ENCODE peak calls at places on chromosomes 5 and 9, in nine cellular contexts. One of them, this sample, is unnamed.

GRCh38 chr5:32170303-32171170 is 3.6 kb downstream of the GOLPH3 start:
- DNase-seq in H9: no peak
- DNase-seq in endothelial cell of umbilical vein: peak
- DNase-seq in Karpas-422: no peak
- DNase-seq in mesenchymal stem cell: peak
- DNase-seq in HCT116: no peak
- DNase-seq in A549: peak
- DNase-seq in IMR-90: peak
- DNase-seq in SK-N-SH: peak
- DNase-seq in this sample: no peak

GRCh38 chr9:128411373-128412119 is 9.1 kb upstream of the CERCAM start:
- DNase-seq in HCT116: no peak
- DNase-seq in mesenchymal stem cell: no peak
- DNase-seq in endothelial cell of umbilical vein: no peak
- DNase-seq in H9: no peak
- DNase-seq in SK-N-SH: no peak
- DNase-seq in Karpas-422: no peak
- DNase-seq in IMR-90: no peak
- DNase-seq in A549: no peak
- DNase-seq in this sample: no peak

GRCh38 chr9:15146121-15146820 is 160.7 kb downstream of the TTC39B start:
- DNase-seq in mesenchymal stem cell: no peak
- DNase-seq in Karpas-422: no peak
- DNase-seq in IMR-90: no peak
- DNase-seq in endothelial cell of umbilical vein: no peak
- DNase-seq in SK-N-SH: no peak
- DNase-seq in HCT116: no peak
- DNase-seq in H9: no peak
- DNase-seq in A549: no peak
- DNase-seq in this sample: no peak

GRCh38 chr9:133591985-133592384 is 17.2 kb downstream of the FAM163B start:
- DNase-seq in Karpas-422: no peak
- DNase-seq in IMR-90: no peak
- DNase-seq in SK-N-SH: no peak
- DNase-seq in H9: no peak
- DNase-seq in A549: no peak
- DNase-seq in HCT116: no peak
- DNase-seq in endothelial cell of umbilical vein: no peak
- DNase-seq in mesenchymal stem cell: no peak
- DNase-seq in this sample: peak

GRCh38 chr5:91049800-91050199 is 333.3 kb downstream of the ARRDC3 start:
- DNase-seq in SK-N-SH: peak
- DNase-seq in mesenchymal stem cell: peak
- DNase-seq in A549: peak
- DNase-seq in endothelial cell of umbilical vein: peak
- DNase-seq in H9: no peak
- DNase-seq in HCT116: no peak
- DNase-seq in Karpas-422: no peak
- DNase-seq in IMR-90: peak
- DNase-seq in this sample: no peak

GRCh38 chr5:73812962-73813588 is 187.1 kb downstream of the ARHGEF28 start:
- DNase-seq in H9: no peak
- DNase-seq in IMR-90: no peak
- DNase-seq in Karpas-422: no peak
- DNase-seq in HCT116: no peak
- DNase-seq in A549: peak
- DNase-seq in mesenchymal stem cell: no peak
- DNase-seq in endothelial cell of umbilical vein: no peak
- DNase-seq in SK-N-SH: no peak
- DNase-seq in this sample: no peak

GRCh38 chr9:86807577-86807976 is 139.7 kb downstream of the GAS1 start:
- DNase-seq in Karpas-422: no peak
- DNase-seq in endothelial cell of umbilical vein: no peak
- DNase-seq in A549: no peak
- DNase-seq in SK-N-SH: no peak
- DNase-seq in H9: no peak
- DNase-seq in IMR-90: no peak
- DNase-seq in mesenchymal stem cell: no peak
- DNase-seq in HCT116: no peak
- DNase-seq in this sample: no peak

GRCh38 chr5:42721484-42721883 is 35.1 kb upstream of the CCDC152 start:
- DNase-seq in H9: no peak
- DNase-seq in Karpas-422: no peak
- DNase-seq in SK-N-SH: no peak
- DNase-seq in HCT116: no peak
- DNase-seq in IMR-90: no peak
- DNase-seq in mesenchymal stem cell: no peak
- DNase-seq in A549: no peak
- DNase-seq in endothelial cell of umbilical vein: no peak
- DNase-seq in this sample: no peak

GRCh38 chr9:132794730-132795380 is 83.2 kb downstream of the AK8 start:
- DNase-seq in mesenchymal stem cell: no peak
- DNase-seq in H9: no peak
- DNase-seq in IMR-90: no peak
- DNase-seq in A549: no peak
- DNase-seq in HCT116: no peak
- DNase-seq in Karpas-422: no peak
- DNase-seq in SK-N-SH: no peak
- DNase-seq in endothelial cell of umbilical vein: no peak
- DNase-seq in this sample: no peak

GRCh38 chr5:107215581-107215980 is 455.2 kb downstream of the EFNA5 start:
- DNase-seq in Karpas-422: no peak
- DNase-seq in mesenchymal stem cell: no peak
- DNase-seq in IMR-90: peak
- DNase-seq in H9: no peak
- DNase-seq in endothelial cell of umbilical vein: peak
- DNase-seq in SK-N-SH: no peak
- DNase-seq in A549: peak
- DNase-seq in HCT116: no peak
- DNase-seq in this sample: no peak

GRCh38 chr9:108477538-108478006 is 378.2 kb downstream of the ACTL7B start:
- DNase-seq in H9: no peak
- DNase-seq in SK-N-SH: no peak
- DNase-seq in HCT116: no peak
- DNase-seq in mesenchymal stem cell: peak
- DNase-seq in Karpas-422: no peak
- DNase-seq in endothelial cell of umbilical vein: peak
- DNase-seq in IMR-90: peak
- DNase-seq in A549: peak
- DNase-seq in this sample: peak

GRCh38 chr5:17309462-17309861 is 92.0 kb downstream of the BASP1 start:
- DNase-seq in endothelial cell of umbilical vein: no peak
- DNase-seq in SK-N-SH: no peak
- DNase-seq in A549: peak
- DNase-seq in IMR-90: no peak
- DNase-seq in H9: no peak
- DNase-seq in HCT116: no peak
- DNase-seq in mesenchymal stem cell: no peak
- DNase-seq in Karpas-422: no peak
- DNase-seq in this sample: no peak

GRCh38 chr5:135020111-135020895 is 13.7 kb downstream of the PITX1 start:
- DNase-seq in Karpas-422: no peak
- DNase-seq in IMR-90: no peak
- DNase-seq in SK-N-SH: peak
- DNase-seq in mesenchymal stem cell: no peak
- DNase-seq in endothelial cell of umbilical vein: no peak
- DNase-seq in A549: no peak
- DNase-seq in HCT116: no peak
- DNase-seq in H9: no peak
- DNase-seq in this sample: no peak

GRCh38 chr9:106801816-106802215 is 61.1 kb upstream of the ZNF462 start:
- DNase-seq in IMR-90: no peak
- DNase-seq in HCT116: no peak
- DNase-seq in SK-N-SH: no peak
- DNase-seq in endothelial cell of umbilical vein: no peak
- DNase-seq in mesenchymal stem cell: no peak
- DNase-seq in A549: no peak
- DNase-seq in H9: no peak
- DNase-seq in Karpas-422: no peak
- DNase-seq in this sample: no peak

GRCh38 chr9:113139953-113140352 is 10.9 kb upstream of the SLC31A2 start:
- DNase-seq in Karpas-422: no peak
- DNase-seq in endothelial cell of umbilical vein: no peak
- DNase-seq in H9: no peak
- DNase-seq in SK-N-SH: no peak
- DNase-seq in mesenchymal stem cell: no peak
- DNase-seq in A549: no peak
- DNase-seq in HCT116: no peak
- DNase-seq in IMR-90: no peak
- DNase-seq in this sample: no peak
- H3K4me2 ChIP-seq in Karpas-422: no peak
- H3K4me2 ChIP-seq in endothelial cell of umbilical vein: no peak
- H3K4me2 ChIP-seq in H9: no peak
- H3K4me2 ChIP-seq in SK-N-SH: no peak
- H3K4me2 ChIP-seq in mesenchymal stem cell: no peak
- H3K4me2 ChIP-seq in A549: no peak
- H3K4me2 ChIP-seq in HCT116: no peak
- H3K4me2 ChIP-seq in IMR-90: no peak
- H3K4me2 ChIP-seq in this sample: no peak

GRCh38 chr5:88118179-88118578 is 150.5 kb downstream of the TMEM161B start:
- DNase-seq in A549: no peak
- DNase-seq in mesenchymal stem cell: no peak
- DNase-seq in endothelial cell of umbilical vein: no peak
- DNase-seq in HCT116: no peak
- DNase-seq in H9: no peak
- DNase-seq in IMR-90: no peak
- DNase-seq in SK-N-SH: no peak
- DNase-seq in Karpas-422: no peak
- DNase-seq in this sample: no peak

GRCh38 chr5:88113429-88113828 is 155.2 kb downstream of the TMEM161B start:
- DNase-seq in Karpas-422: no peak
- DNase-seq in SK-N-SH: no peak
- DNase-seq in IMR-90: no peak
- DNase-seq in H9: no peak
- DNase-seq in A549: no peak
- DNase-seq in HCT116: no peak
- DNase-seq in mesenchymal stem cell: no peak
- DNase-seq in endothelial cell of umbilical vein: no peak
- DNase-seq in this sample: no peak

GRCh38 chr5:88119535-88119934 is 149.1 kb downstream of the TMEM161B start:
- DNase-seq in SK-N-SH: no peak
- DNase-seq in endothelial cell of umbilical vein: no peak
- DNase-seq in IMR-90: no peak
- DNase-seq in Karpas-422: no peak
- DNase-seq in mesenchymal stem cell: no peak
- DNase-seq in A549: no peak
- DNase-seq in H9: no peak
- DNase-seq in HCT116: no peak
- DNase-seq in this sample: no peak

GRCh38 chr5:88117546-88117945 is 151.1 kb downstream of the TMEM161B start:
- DNase-seq in IMR-90: no peak
- DNase-seq in endothelial cell of umbilical vein: no peak
- DNase-seq in H9: no peak
- DNase-seq in mesenchymal stem cell: no peak
- DNase-seq in Karpas-422: no peak
- DNase-seq in A549: no peak
- DNase-seq in SK-N-SH: no peak
- DNase-seq in HCT116: no peak
- DNase-seq in this sample: no peak

DNA sequence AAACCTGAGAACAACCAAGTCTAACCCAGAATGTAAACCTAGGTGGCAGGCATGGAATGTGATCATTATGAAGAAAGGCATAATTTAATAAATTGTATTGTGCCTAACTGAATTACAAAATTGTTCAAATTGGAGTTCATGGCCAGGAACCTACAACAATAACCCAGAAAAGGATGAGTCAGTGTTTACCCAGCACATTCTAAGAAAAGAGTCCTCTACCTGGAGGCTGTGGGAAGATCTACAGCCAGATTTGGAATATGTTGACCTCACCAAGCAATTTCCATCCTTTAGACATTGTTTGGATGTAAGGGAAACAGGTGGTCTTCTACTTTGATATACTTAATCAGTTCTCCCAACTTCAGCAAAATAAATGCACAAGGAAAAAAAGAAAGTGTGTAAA is 152.2 kb downstream of the TMEM161B start:
- DNase-seq in H9: no peak
- DNase-seq in mesenchymal stem cell: no peak
- DNase-seq in IMR-90: no peak
- DNase-seq in A549: no peak
- DNase-seq in endothelial cell of umbilical vein: no peak
- DNase-seq in SK-N-SH: no peak
- DNase-seq in Karpas-422: no peak
- DNase-seq in HCT116: no peak
- DNase-seq in this sample: no peak
- H3K4me2 ChIP-seq in H9: no peak
- H3K4me2 ChIP-seq in mesenchymal stem cell: no peak
- H3K4me2 ChIP-seq in IMR-90: no peak
- H3K4me2 ChIP-seq in A549: no peak
- H3K4me2 ChIP-seq in endothelial cell of umbilical vein: no peak
- H3K4me2 ChIP-seq in SK-N-SH: no peak
- H3K4me2 ChIP-seq in Karpas-422: no peak
- H3K4me2 ChIP-seq in HCT116: no peak
- H3K4me2 ChIP-seq in this sample: no peak

GRCh38 chr9:69831621-69832020 is 11.0 kb downstream of the CFAP95 start:
- DNase-seq in endothelial cell of umbilical vein: no peak
- DNase-seq in HCT116: no peak
- DNase-seq in IMR-90: no peak
- DNase-seq in A549: no peak
- DNase-seq in H9: no peak
- DNase-seq in mesenchymal stem cell: no peak
- DNase-seq in Karpas-422: no peak
- DNase-seq in SK-N-SH: no peak
- DNase-seq in this sample: no peak

GRCh38 chr9:69824497-69825252 is 4.1 kb downstream of the CFAP95 start:
- DNase-seq in mesenchymal stem cell: no peak
- DNase-seq in H9: no peak
- DNase-seq in Karpas-422: no peak
- DNase-seq in IMR-90: no peak
- DNase-seq in endothelial cell of umbilical vein: no peak
- DNase-seq in A549: no peak
- DNase-seq in SK-N-SH: no peak
- DNase-seq in HCT116: no peak
- DNase-seq in this sample: no peak

GRCh38 chr9:69834056-69834455 is 13.4 kb downstream of the CFAP95 start:
- DNase-seq in Karpas-422: no peak
- DNase-seq in IMR-90: no peak
- DNase-seq in A549: no peak
- DNase-seq in HCT116: no peak
- DNase-seq in mesenchymal stem cell: no peak
- DNase-seq in endothelial cell of umbilical vein: no peak
- DNase-seq in H9: no peak
- DNase-seq in SK-N-SH: no peak
- DNase-seq in this sample: no peak

GRCh38 chr9:69834591-69835184 is 14.1 kb downstream of the CFAP95 start:
- DNase-seq in endothelial cell of umbilical vein: no peak
- DNase-seq in HCT116: no peak
- DNase-seq in A549: no peak
- DNase-seq in IMR-90: no peak
- DNase-seq in mesenchymal stem cell: no peak
- DNase-seq in Karpas-422: no peak
- DNase-seq in SK-N-SH: no peak
- DNase-seq in H9: no peak
- DNase-seq in this sample: no peak

GRCh38 chr9:69829484-69829883 is 8.9 kb downstream of the CFAP95 start:
- DNase-seq in IMR-90: no peak
- DNase-seq in A549: no peak
- DNase-seq in Karpas-422: no peak
- DNase-seq in mesenchymal stem cell: no peak
- DNase-seq in H9: no peak
- DNase-seq in SK-N-SH: no peak
- DNase-seq in endothelial cell of umbilical vein: no peak
- DNase-seq in HCT116: no peak
- DNase-seq in this sample: no peak
- H3K4me2 ChIP-seq in IMR-90: peak
- H3K4me2 ChIP-seq in A549: no peak
- H3K4me2 ChIP-seq in Karpas-422: no peak
- H3K4me2 ChIP-seq in mesenchymal stem cell: no peak
- H3K4me2 ChIP-seq in H9: no peak
- H3K4me2 ChIP-seq in SK-N-SH: no peak
- H3K4me2 ChIP-seq in endothelial cell of umbilical vein: no peak
- H3K4me2 ChIP-seq in HCT116: no peak
- H3K4me2 ChIP-seq in this sample: no peak

GRCh38 chr5:158676642-158677489 is 422.9 kb downstream of the EBF1 start:
- DNase-seq in Karpas-422: no peak
- DNase-seq in endothelial cell of umbilical vein: no peak
- DNase-seq in A549: no peak
- DNase-seq in mesenchymal stem cell: no peak
- DNase-seq in SK-N-SH: no peak
- DNase-seq in HCT116: no peak
- DNase-seq in H9: peak
- DNase-seq in IMR-90: no peak
- DNase-seq in this sample: no peak
- H3K4me2 ChIP-seq in Karpas-422: peak
- H3K4me2 ChIP-seq in endothelial cell of umbilical vein: no peak
- H3K4me2 ChIP-seq in A549: no peak
- H3K4me2 ChIP-seq in mesenchymal stem cell: no peak
- H3K4me2 ChIP-seq in SK-N-SH: no peak
- H3K4me2 ChIP-seq in HCT116: no peak
- H3K4me2 ChIP-seq in H9: no peak
- H3K4me2 ChIP-seq in IMR-90: no peak
- H3K4me2 ChIP-seq in this sample: no peak